ENCODE peak calls at places on chromosomes 7 and 10, in six cellular contexts. R, K, V, E, G and I are unnamed samples.

GRCh38 chr10:113686028-113686427 is 6.3 kb downstream of the CASP7 start:
- DNase-seq in R (no peak), K (no peak), V (no peak), E (no peak), G (no peak), I (no peak)

GRCh38 chr7:27890205-27890849 is 150.4 kb downstream of the TAX1BP1 start:
- DNase-seq in R (no peak), K (no peak), V (no peak), E (no peak), G (no peak), I (no peak)

GRCh38 chr10:15211464-15211979 is 43.0 kb upstream of the NMT2 start:
- DNase-seq in R (no peak), K (no peak), V (no peak), E (no peak), G (no peak), I (no peak)

GRCh38 chr7:134547738-134548054 is 1.2 kb upstream of the AKR1B15 start:
- DNase-seq in R (no peak), K (no peak), V (no peak), E (peak), G (no peak), I (no peak)

GRCh38 chr10:62636825-62637248 is 167.7 kb upstream of the ADO start:
- DNase-seq in R (no peak), K (no peak), V (no peak), E (no peak), G (no peak), I (no peak)

GRCh38 chr10:122475130-122475529 is 13.8 kb downstream of the HTRA1 start:
- DNase-seq in R (peak), K (no peak), V (no peak), E (no peak), G (peak), I (no peak)

GRCh38 chr7:21064698-21065648 is 278.3 kb upstream of the SP8 start:
- DNase-seq in R (no peak), K (no peak), V (no peak), E (peak), G (no peak), I (no peak)

GRCh38 chr7:92595281-92595680 is 5.1 kb upstream of the FAM133B start:
- DNase-seq in R (no peak), K (no peak), V (no peak), E (no peak), G (no peak), I (no peak)

GRCh38 chr10:13100349-13101294 is 659 bp downstream of the OPTN start:
- DNase-seq in R (no peak), K (peak), V (no peak), E (peak), G (peak), I (no peak)

GRCh38 chr7:68904635-68905034 is 693.6 kb upstream of the AUTS2 start:
- DNase-seq in R (no peak), K (no peak), V (no peak), E (no peak), G (no peak), I (no peak)

GRCh38 chr10:31978158-31978483 is 49.5 kb upstream of the ARHGAP12 start:
- DNase-seq in R (no peak), K (no peak), V (no peak), E (no peak), G (no peak), I (no peak)

GRCh38 chr10:91683976-91684375 is 51.1 kb upstream of the PPP1R3C start:
- DNase-seq in R (no peak), K (no peak), V (no peak), E (no peak), G (no peak), I (no peak)

GRCh38 chr7:7977774-7978173 is 9.2 kb downstream of the GLCCI1 start:
- DNase-seq in R (no peak), K (no peak), V (no peak), E (no peak), G (no peak), I (no peak)

GRCh38 chr7:20393021-20394015 is 62.6 kb downstream of the ITGB8 start:
- DNase-seq in R (no peak), K (no peak), V (no peak), E (no peak), G (no peak), I (no peak)

GRCh38 chr7:35723011-35723410 is 28.1 kb upstream of the HERPUD2 start:
- DNase-seq in R (no peak), K (no peak), V (no peak), E (no peak), G (no peak), I (no peak)

GRCh38 chr7:73705551-73705920 is 13.9 kb downstream of the STX1A start:
- DNase-seq in R (no peak), K (no peak), V (no peak), E (no peak), G (no peak), I (no peak)

GRCh38 chr7:155781433-155781832 is 30.8 kb downstream of the SHH start:
- DNase-seq in R (no peak), K (no peak), V (no peak), E (no peak), G (no peak), I (no peak)

GRCh38 chr7:109295158-109295557 is 725.5 kb downstream of the DNAJB9 start:
- DNase-seq in R (no peak), K (no peak), V (no peak), E (no peak), G (no peak), I (no peak)

GRCh38 chr10:77229704-77230103 is 407.9 kb downstream of the KCNMA1 start:
- DNase-seq in R (no peak), K (no peak), V (no peak), E (no peak), G (no peak), I (no peak)

GRCh38 chr7:157253850-157254249 is 83.0 kb upstream of the DNAJB6 start:
- DNase-seq in R (no peak), K (no peak), V (no peak), E (peak), G (peak), I (no peak)